ENCODE peak calls at places on chromosomes 12 and 14, in seven cellular contexts. Z is H1, W is HepG2, X is K562, A is HCT116, L is SK-N-SH, G is GM12878. E is an unnamed sample.

GRCh38 chr12:44874981-44875416 is 1.1 kb downstream of the NELL2 start:
- DNase-seq in A (no peak), W (no peak), Z (no peak), L (peak), X (no peak), G (no peak), E (peak)

GRCh38 chr14:93086441-93087055 is 29.2 kb downstream of the ITPK1 start:
- DNase-seq in X (no peak), W (no peak), G (peak), A (no peak), Z (no peak), L (no peak), E (no peak)

GRCh38 chr12:107600596-107601144 is 84.9 kb upstream of the PWP1 start:
- DNase-seq in Z (no peak), L (no peak), X (no peak), A (no peak), G (no peak), W (no peak), E (no peak)

GRCh38 chr12:11623382-11623781 is 26.1 kb upstream of the ETV6 start:
- DNase-seq in G (no peak), X (no peak), A (no peak), Z (no peak), W (peak), L (no peak), E (no peak)

GRCh38 chr12:112239020-112239419 is 113.7 kb downstream of the TRAFD1 start:
- DNase-seq in A (no peak), G (no peak), Z (no peak), L (no peak), W (peak), X (no peak), E (no peak)

GRCh38 chr12:76896274-76896673 is 17.5 kb upstream of the CSRP2 start:
- DNase-seq in X (no peak), L (no peak), W (no peak), G (no peak), A (no peak), Z (no peak), E (no peak)

GRCh38 chr14:76456200-76456599 is 80.3 kb downstream of the ESRRB start:
- DNase-seq in Z (no peak), X (peak), A (peak), G (peak), W (peak), L (peak), E (peak)

GRCh38 chr14:77844802-77845201 is 44.9 kb downstream of the ADCK1 start:
- DNase-seq in A (no peak), Z (no peak), W (no peak), X (no peak), L (no peak), G (no peak), E (no peak)

GRCh38 chr14:74683406-74683805 is 29.5 kb downstream of the AREL1 start:
- DNase-seq in X (no peak), L (no peak), G (no peak), A (no peak), W (no peak), Z (no peak), E (no peak)

GRCh38 chr12:49417558-49417957 is 50.3 kb downstream of the SPATS2 start:
- DNase-seq in G (no peak), Z (no peak), X (no peak), L (no peak), W (no peak), A (no peak), E (no peak)

GRCh38 chr14:81193924-81194633 is 26.7 kb downstream of the GTF2A1 start:
- DNase-seq in W (no peak), L (no peak), G (no peak), Z (no peak), X (no peak), A (no peak), E (no peak)

GRCh38 chr12:3308063-3308462 is 182.9 kb upstream of the PRMT8 start:
- DNase-seq in X (no peak), A (no peak), Z (no peak), L (no peak), G (no peak), W (no peak), E (no peak)

GRCh38 chr12:47818701-47819543 is 781 bp downstream of the HDAC7 start:
- DNase-seq in L (peak), X (peak), W (peak), A (no peak), Z (no peak), G (no peak), E (no peak)

GRCh38 chr14:22510527-22511110 is 78.4 kb downstream of the DAD1 start:
- DNase-seq in W (no peak), A (no peak), X (no peak), G (no peak), Z (no peak), L (no peak), E (no peak)

GRCh38 chr14:34538871-34539406 is 562 bp downstream of the EAPP start:
- DNase-seq in Z (no peak), G (no peak), A (no peak), W (no peak), X (no peak), L (no peak), E (no peak)

GRCh38 chr12:78534311-78534710 is 330.3 kb upstream of the SYT1 start:
- DNase-seq in W (no peak), L (no peak), X (no peak), Z (no peak), A (no peak), G (no peak), E (no peak)

GRCh38 chr14:21382095-21382494 is 1.7 kb downstream of the SUPT16H start:
- DNase-seq in A (no peak), L (no peak), X (no peak), Z (no peak), W (no peak), G (no peak), E (no peak)

GRCh38 chr14:104296388-104297312 is 158.3 kb downstream of the KIF26A start:
- DNase-seq in A (no peak), X (no peak), G (no peak), Z (no peak), L (peak), W (no peak), E (no peak)

GRCh38 chr14:38171197-38171596 is 36.5 kb upstream of the SSTR1 start:
- DNase-seq in X (no peak), A (no peak), W (no peak), L (no peak), G (no peak), Z (no peak), E (no peak)

GRCh38 chr12:6612652-6613014 is 5.5 kb upstream of the CHD4 start:
- DNase-seq in G (no peak), A (no peak), L (no peak), Z (no peak), X (no peak), W (no peak), E (no peak)

GRCh38 chr14:105879503-105879866 is 353.1 kb downstream of the TMEM121 start:
- DNase-seq in Z (no peak), A (no peak), L (no peak), G (no peak), W (no peak), X (no peak), E (no peak)

GRCh38 chr14:75295061-75295461 is 16.4 kb downstream of the FOS start:
- DNase-seq in L (peak), W (no peak), G (no peak), A (no peak), X (peak), Z (no peak), E (no peak)

GRCh38 chr12:104718581-104718980 is 239.5 kb downstream of the SLC41A2 start:
- DNase-seq in Z (no peak), A (no peak), X (no peak), G (no peak), W (no peak), L (no peak), E (no peak)

GRCh38 chr14:75542585-75543091 is 20.4 kb downstream of the BATF start:
- DNase-seq in Z (no peak), W (no peak), X (peak), A (no peak), L (no peak), G (no peak), E (no peak)

GRCh38 chr12:5433081-5433839 is 1.4 kb downstream of the NTF3 start:
- DNase-seq in W (no peak), A (no peak), X (no peak), L (no peak), G (no peak), Z (no peak), E (no peak)

GRCh38 chr14:31270196-31270772 is 62.7 kb upstream of the HECTD1 start:
- DNase-seq in Z (no peak), L (no peak), W (peak), G (no peak), A (no peak), X (no peak), E (no peak)

GRCh38 chr12:14962797-14963196 is 1.4 kb upstream of the ARHGDIB start:
- DNase-seq in W (no peak), G (no peak), A (no peak), X (no peak), Z (no peak), L (no peak), E (no peak)

GRCh38 chr12:14960548-14961465 is 594 bp downstream of the ARHGDIB start:
- DNase-seq in W (no peak), X (no peak), Z (no peak), G (no peak), L (no peak), A (no peak), E (no peak)

GRCh38 chr12:14962180-14962579 is 779 bp upstream of the ARHGDIB start:
- DNase-seq in L (no peak), A (no peak), W (no peak), Z (no peak), G (no peak), X (no peak), E (no peak)

GRCh38 chr12:14959916-14960315 is 1.5 kb downstream of the ARHGDIB start:
- DNase-seq in Z (no peak), L (no peak), W (no peak), X (no peak), A (no peak), G (no peak), E (no peak)

DNA sequence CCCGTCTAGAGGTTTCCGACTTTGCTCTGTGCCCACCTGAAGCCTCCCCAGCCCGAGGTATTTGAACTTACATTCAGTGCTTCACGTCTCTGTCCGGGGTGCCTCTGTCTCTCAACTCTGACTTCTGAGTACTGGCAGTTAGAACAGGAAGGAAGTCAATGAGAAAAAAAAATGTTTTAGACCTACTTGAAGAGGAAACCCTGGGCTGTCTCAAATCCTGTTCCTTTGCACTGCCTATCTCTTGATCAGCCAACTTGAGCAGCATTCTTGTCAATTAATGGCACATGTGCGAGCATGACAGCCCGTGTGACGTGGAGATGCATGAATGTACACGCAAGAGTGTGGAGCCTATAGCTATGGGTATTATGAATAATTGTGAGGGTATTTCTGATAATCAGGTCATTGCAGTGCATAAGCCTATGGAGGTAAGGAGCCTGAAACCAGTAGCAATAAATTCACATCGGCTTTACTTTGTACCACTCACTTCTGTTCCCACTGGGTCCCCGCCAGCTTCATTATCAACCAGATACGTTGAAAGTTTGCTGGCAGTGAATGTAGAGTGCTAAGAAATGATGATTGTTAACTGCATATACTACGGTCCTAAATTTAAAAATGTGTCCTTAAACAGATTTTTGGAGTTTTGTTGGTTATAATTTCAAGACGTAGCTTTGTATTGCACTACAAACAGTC is at the start of gene ARHGDIB:
- DNase-seq in X (no peak), L (no peak), A (no peak), Z (no peak), G (peak), W (no peak), E (no peak)
- H3K9ac ChIP-seq in X (peak), L (peak), A (no peak), Z (no peak), G (peak), W (no peak), E (no peak)

DNA sequence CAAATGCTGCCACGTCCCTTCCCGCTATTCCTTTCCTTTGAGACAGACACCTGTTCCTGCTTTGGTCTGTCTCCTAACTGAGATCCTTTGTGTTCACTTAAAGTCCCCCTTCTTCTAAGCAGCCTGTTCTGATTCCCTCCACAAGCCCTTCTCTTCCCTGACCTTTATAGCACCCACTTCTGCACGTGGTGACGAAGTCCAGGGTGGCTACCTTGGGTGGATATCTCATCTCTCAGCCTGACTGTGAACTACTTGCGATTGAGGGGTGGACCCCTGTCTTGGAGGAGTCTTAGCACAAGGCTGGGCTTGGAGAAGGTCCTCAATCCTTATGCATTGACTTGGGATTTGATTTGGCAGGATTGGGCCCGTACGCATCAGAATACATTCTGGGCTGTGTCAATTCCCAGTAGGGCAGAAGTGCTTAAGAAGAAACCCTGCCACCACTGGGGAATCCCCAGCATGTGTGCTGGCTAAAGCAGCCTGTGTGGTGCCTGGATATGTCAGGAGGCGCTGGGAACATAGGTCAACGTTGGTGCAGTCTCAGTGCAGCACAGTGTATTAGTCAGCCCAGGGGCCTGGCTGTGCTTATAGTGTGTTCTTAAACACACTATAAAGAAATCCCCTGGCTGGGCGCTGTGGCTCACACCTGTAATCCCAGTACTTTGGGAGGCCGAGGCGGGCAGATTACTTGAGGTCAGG is 23.6 kb downstream of the KRT80 start:
- DNase-seq in A (no peak), L (no peak), Z (no peak), G (no peak), W (peak), X (no peak), E (no peak)
- TF ChIP-seq YY1 in A (no peak), L (no peak), Z (no peak), G (no peak), W (no peak), X (no peak), E (no peak)

DNA sequence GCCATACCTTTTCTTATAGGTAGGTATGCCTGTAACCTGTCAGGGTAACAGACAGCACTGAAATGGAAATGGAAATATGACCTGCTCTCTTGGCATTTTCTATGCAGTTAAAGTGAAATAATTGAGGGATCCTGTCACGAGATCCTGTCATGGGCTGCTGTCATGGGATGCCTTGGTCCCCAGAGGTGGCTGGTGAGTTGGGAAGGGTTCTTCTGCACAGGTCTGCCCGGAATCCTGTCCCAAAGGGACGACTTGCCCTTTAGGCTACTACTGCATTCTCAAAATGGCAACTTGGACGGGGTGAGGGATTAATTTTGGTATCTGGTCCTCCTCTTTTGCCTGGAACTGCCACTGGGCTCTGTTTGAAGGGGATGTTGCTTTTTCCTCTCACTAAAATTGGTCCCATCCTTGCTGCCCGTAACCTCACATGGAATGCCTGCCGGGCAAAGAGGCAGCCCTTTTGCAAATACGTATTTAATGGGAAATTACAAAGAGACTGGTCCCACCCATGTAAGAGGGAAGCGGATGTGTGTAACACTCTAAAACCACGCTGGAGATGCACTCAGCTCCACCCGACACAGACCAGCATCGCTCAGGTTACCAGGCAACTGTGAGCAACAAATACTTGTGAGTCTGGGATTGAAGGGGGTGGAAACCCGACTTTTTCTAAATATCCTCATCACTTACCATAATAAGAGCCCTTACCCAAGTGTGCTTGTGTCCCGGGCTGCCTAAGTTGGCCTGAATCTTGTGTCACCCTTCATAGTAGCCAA is 47.5 kb downstream of the ELK3 start:
- DNase-seq in A (no peak), L (no peak), W (no peak), X (no peak), G (no peak), Z (no peak), E (no peak)
- H3K9ac ChIP-seq in A (no peak), L (no peak), W (no peak), X (no peak), G (no peak), Z (no peak), E (no peak)

GRCh38 chr14:99605299-99605961 is 1.4 kb upstream of the CCDC85C start:
- DNase-seq in Z (no peak), L (peak), A (peak), G (no peak), X (peak), W (peak), E (no peak)
- TF ChIP-seq YY1 in Z (no peak), L (no peak), A (no peak), G (peak), X (no peak), W (no peak), E (no peak)

GRCh38 chr12:122004633-122005071 is 17.0 kb upstream of the BCL7A start:
- DNase-seq in L (no peak), Z (no peak), A (no peak), W (no peak), X (no peak), G (no peak), E (no peak)
- H3K9ac ChIP-seq in L (no peak), Z (no peak), A (no peak), W (no peak), X (no peak), G (no peak), E (no peak)

GRCh38 chr12:115257791-115258190 is 573.8 kb upstream of the TBX3 start:
- DNase-seq in G (no peak), L (no peak), W (no peak), X (no peak), A (no peak), Z (no peak), E (no peak)
- TF ChIP-seq YY1 in G (no peak), L (no peak), W (no peak), X (no peak), A (no peak), Z (no peak), E (no peak)